ENCODE peak calls at places on chromosomes 6 and 20, in six cellular contexts. One of them, this sample, is unnamed.

GRCh38 chr20:64238115-64238825 is 17.3 kb upstream of the PCMTD2 start:
- DNase-seq in neural progenitor cell: no peak
- DNase-seq in pancreas: no peak
- DNase-seq in MM.1S: no peak
- DNase-seq in H1: no peak
- DNase-seq in heart right ventricle: no peak
- DNase-seq in this sample: peak; percentile 32

GRCh38 chr6:54441687-54442248 is 133.5 kb downstream of the TINAG start:
- DNase-seq in pancreas: no peak
- DNase-seq in H1: no peak
- DNase-seq in neural progenitor cell: no peak
- DNase-seq in heart right ventricle: no peak
- DNase-seq in MM.1S: no peak
- DNase-seq in this sample: peak; percentile 15

GRCh38 chr6:36504982-36505381 is 42.3 kb downstream of the STK38 start:
- DNase-seq in neural progenitor cell: no peak
- DNase-seq in heart right ventricle: no peak
- DNase-seq in MM.1S: no peak
- DNase-seq in pancreas: no peak
- DNase-seq in H1: no peak
- DNase-seq in this sample: no peak

GRCh38 chr6:122438975-122439374 is 32.6 kb downstream of the SERINC1 start:
- DNase-seq in pancreas: no peak
- DNase-seq in heart right ventricle: no peak
- DNase-seq in MM.1S: no peak
- DNase-seq in neural progenitor cell: no peak
- DNase-seq in H1: no peak
- DNase-seq in this sample: no peak

GRCh38 chr6:159646731-159647130 is 46.3 kb downstream of the SOD2 start:
- DNase-seq in MM.1S: peak; percentile 5
- DNase-seq in pancreas: no peak
- DNase-seq in heart right ventricle: no peak
- DNase-seq in H1: no peak
- DNase-seq in neural progenitor cell: no peak
- DNase-seq in this sample: no peak

GRCh38 chr20:50353289-50353961 is 156.8 kb upstream of the PTPN1 start:
- DNase-seq in pancreas: no peak
- DNase-seq in H1: no peak
- DNase-seq in neural progenitor cell: no peak
- DNase-seq in heart right ventricle: no peak
- DNase-seq in MM.1S: no peak
- DNase-seq in this sample: no peak

GRCh38 chr6:93784794-93785757 is 365.7 kb upstream of the EPHA7 start:
- DNase-seq in heart right ventricle: no peak
- DNase-seq in MM.1S: no peak
- DNase-seq in pancreas: no peak
- DNase-seq in H1: no peak
- DNase-seq in neural progenitor cell: peak; percentile 27
- DNase-seq in this sample: no peak

GRCh38 chr6:154474636-154475428 is 35.7 kb downstream of the CNKSR3 start:
- DNase-seq in pancreas: no peak
- DNase-seq in heart right ventricle: no peak
- DNase-seq in neural progenitor cell: no peak
- DNase-seq in MM.1S: no peak
- DNase-seq in H1: no peak
- DNase-seq in this sample: no peak

GRCh38 chr6:43772571-43773049 is 2.6 kb downstream of the VEGFA start:
- DNase-seq in heart right ventricle: peak; percentile 55
- DNase-seq in MM.1S: peak; percentile 35
- DNase-seq in neural progenitor cell: peak; percentile 80
- DNase-seq in pancreas: no peak
- DNase-seq in H1: no peak
- DNase-seq in this sample: no peak

GRCh38 chr6:118152524-118152923 is 245.5 kb downstream of the SLC35F1 start:
- DNase-seq in MM.1S: no peak
- DNase-seq in heart right ventricle: no peak
- DNase-seq in neural progenitor cell: no peak
- DNase-seq in H1: no peak
- DNase-seq in pancreas: no peak
- DNase-seq in this sample: no peak

GRCh38 chr6:109718991-109719390 is 27.9 kb downstream of the FIG4 start:
- DNase-seq in MM.1S: no peak
- DNase-seq in pancreas: no peak
- DNase-seq in neural progenitor cell: no peak
- DNase-seq in heart right ventricle: no peak
- DNase-seq in H1: no peak
- DNase-seq in this sample: no peak

GRCh38 chr6:37507690-37508421 is 8.2 kb upstream of the CCDC167 start:
- DNase-seq in MM.1S: peak; percentile 44
- DNase-seq in neural progenitor cell: no peak
- DNase-seq in pancreas: no peak
- DNase-seq in H1: no peak
- DNase-seq in heart right ventricle: no peak
- DNase-seq in this sample: no peak

GRCh38 chr6:119544325-119545150 is 195.0 kb upstream of the MAN1A1 start:
- DNase-seq in pancreas: no peak
- DNase-seq in heart right ventricle: no peak
- DNase-seq in H1: no peak
- DNase-seq in MM.1S: no peak
- DNase-seq in neural progenitor cell: no peak
- DNase-seq in this sample: no peak

GRCh38 chr6:119541132-119541905 is 191.8 kb upstream of the MAN1A1 start:
- DNase-seq in neural progenitor cell: no peak
- DNase-seq in MM.1S: no peak
- DNase-seq in H1: no peak
- DNase-seq in pancreas: no peak
- DNase-seq in heart right ventricle: no peak
- DNase-seq in this sample: no peak

GRCh38 chr6:119543332-119543731 is 193.8 kb upstream of the MAN1A1 start:
- DNase-seq in MM.1S: no peak
- DNase-seq in H1: no peak
- DNase-seq in pancreas: no peak
- DNase-seq in neural progenitor cell: no peak
- DNase-seq in heart right ventricle: no peak
- DNase-seq in this sample: no peak

GRCh38 chr6:119540417-119540816 is 190.9 kb upstream of the MAN1A1 start:
- DNase-seq in pancreas: no peak
- DNase-seq in H1: no peak
- DNase-seq in heart right ventricle: no peak
- DNase-seq in MM.1S: no peak
- DNase-seq in neural progenitor cell: no peak
- DNase-seq in this sample: no peak

GRCh38 chr6:119542037-119542436 is 192.5 kb upstream of the MAN1A1 start:
- DNase-seq in MM.1S: no peak
- DNase-seq in H1: no peak
- DNase-seq in neural progenitor cell: no peak
- DNase-seq in heart right ventricle: no peak
- DNase-seq in pancreas: no peak
- DNase-seq in this sample: no peak
- H3K27ac ChIP-seq in MM.1S: no peak overlapping the region
- H3K27ac ChIP-seq in H1: no peak overlapping the region
- H3K27ac ChIP-seq in neural progenitor cell: no peak overlapping the region
- H3K27ac ChIP-seq in heart right ventricle: no peak overlapping the region
- H3K27ac ChIP-seq in pancreas: no peak overlapping the region
- H3K27ac ChIP-seq in this sample: no peak overlapping the region

GRCh38 chr20:62800314-62801259 is 4.0 kb upstream of the OGFR start:
- DNase-seq in heart right ventricle: no peak
- DNase-seq in pancreas: no peak
- DNase-seq in neural progenitor cell: no peak
- DNase-seq in H1: no peak
- DNase-seq in MM.1S: no peak
- DNase-seq in this sample: no peak
- H3K4me3 ChIP-seq in heart right ventricle: no peak overlapping the region
- H3K4me3 ChIP-seq in pancreas: no peak overlapping the region
- H3K4me3 ChIP-seq in neural progenitor cell: no peak overlapping the region
- H3K4me3 ChIP-seq in H1: no peak overlapping the region
- H3K4me3 ChIP-seq in MM.1S: no peak overlapping the region
- H3K4me3 ChIP-seq in this sample: no peak overlapping the region

DNA sequence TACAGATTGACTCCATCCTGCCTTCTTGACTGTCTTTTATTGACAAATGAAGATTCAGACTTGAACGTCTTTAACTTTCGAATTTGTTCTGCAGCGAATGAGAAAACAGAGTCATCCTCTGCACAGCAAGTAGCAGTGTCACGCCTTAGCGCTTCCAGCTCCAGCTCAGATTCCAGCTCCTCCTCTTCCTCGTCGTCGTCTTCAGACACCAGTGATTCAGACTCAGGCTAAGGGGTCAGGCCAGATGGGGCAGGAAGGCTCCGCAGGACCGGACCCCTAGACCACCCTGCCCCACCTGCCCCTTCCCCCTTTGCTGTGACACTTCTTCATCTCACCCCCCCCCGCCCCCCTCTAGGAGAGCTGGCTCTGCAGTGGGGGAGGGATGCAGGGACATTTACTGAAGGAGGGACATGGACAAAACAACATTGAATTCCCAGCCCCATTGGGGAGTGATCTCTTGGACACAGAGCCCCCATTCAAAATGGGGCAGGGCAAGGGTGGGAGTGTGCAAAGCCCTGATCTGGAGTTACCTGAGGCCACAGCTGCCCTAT is 12.2 kb downstream of the BRD2 start:
- DNase-seq in MM.1S: no peak
- DNase-seq in pancreas: no peak
- DNase-seq in heart right ventricle: no peak
- DNase-seq in neural progenitor cell: no peak
- DNase-seq in H1: no peak
- DNase-seq in this sample: no peak
- H3K27ac ChIP-seq in MM.1S: no peak overlapping the region
- H3K27ac ChIP-seq in pancreas: no peak overlapping the region
- H3K27ac ChIP-seq in heart right ventricle: no peak overlapping the region
- H3K27ac ChIP-seq in neural progenitor cell: no peak overlapping the region
- H3K27ac ChIP-seq in H1: no peak overlapping the region
- H3K27ac ChIP-seq in this sample: peak overlapping the region; percentile 32

GRCh38 chr6:135937126-135937525 is 85.6 kb downstream of the PDE7B start:
- DNase-seq in MM.1S: no peak
- DNase-seq in pancreas: no peak
- DNase-seq in neural progenitor cell: no peak
- DNase-seq in heart right ventricle: no peak
- DNase-seq in H1: no peak
- DNase-seq in this sample: no peak

GRCh38 chr6:135936606-135937005 is 85.1 kb downstream of the PDE7B start:
- DNase-seq in heart right ventricle: no peak
- DNase-seq in MM.1S: no peak
- DNase-seq in H1: no peak
- DNase-seq in pancreas: no peak
- DNase-seq in neural progenitor cell: no peak
- DNase-seq in this sample: no peak

GRCh38 chr6:135935951-135936601 is 84.6 kb downstream of the PDE7B start:
- DNase-seq in H1: no peak
- DNase-seq in MM.1S: no peak
- DNase-seq in neural progenitor cell: no peak
- DNase-seq in pancreas: no peak
- DNase-seq in heart right ventricle: no peak
- DNase-seq in this sample: no peak

DNA sequence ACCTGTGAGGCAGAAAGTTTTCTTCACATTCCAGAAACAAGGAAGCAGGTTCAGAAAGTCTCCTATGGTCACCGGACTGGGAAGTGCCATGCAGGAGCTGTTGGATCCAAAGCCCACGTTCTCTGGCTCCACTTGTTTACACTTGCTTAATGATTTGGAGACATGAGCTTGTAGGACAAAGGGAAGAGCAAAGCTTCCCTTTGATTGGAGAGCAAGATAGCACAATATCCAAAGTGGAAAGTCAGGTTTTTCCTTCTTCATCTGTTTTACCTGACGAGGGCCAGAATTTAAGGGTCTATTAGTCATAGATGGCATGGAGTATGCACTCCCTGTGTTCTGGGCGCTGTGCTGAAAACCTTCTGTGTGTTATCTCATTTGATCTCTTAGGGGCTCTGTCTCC is 81.2 kb downstream of the PDE7B start:
- DNase-seq in H1: no peak
- DNase-seq in MM.1S: no peak
- DNase-seq in pancreas: no peak
- DNase-seq in neural progenitor cell: no peak
- DNase-seq in heart right ventricle: no peak
- DNase-seq in this sample: no peak
- H3K4me3 ChIP-seq in H1: no peak overlapping the region
- H3K4me3 ChIP-seq in MM.1S: no peak overlapping the region
- H3K4me3 ChIP-seq in pancreas: no peak overlapping the region
- H3K4me3 ChIP-seq in neural progenitor cell: no peak overlapping the region
- H3K4me3 ChIP-seq in heart right ventricle: no peak overlapping the region
- H3K4me3 ChIP-seq in this sample: no peak overlapping the region

GRCh38 chr6:12288211-12288618 is 1.9 kb upstream of the EDN1 start:
- DNase-seq in pancreas: peak; percentile 64
- DNase-seq in MM.1S: no peak
- DNase-seq in neural progenitor cell: no peak
- DNase-seq in heart right ventricle: no peak
- DNase-seq in H1: no peak
- DNase-seq in this sample: no peak
- H3K27ac ChIP-seq in pancreas: peak overlapping the region; percentile 68
- H3K27ac ChIP-seq in MM.1S: no peak overlapping the region
- H3K27ac ChIP-seq in neural progenitor cell: no peak overlapping the region
- H3K27ac ChIP-seq in heart right ventricle: no peak overlapping the region
- H3K27ac ChIP-seq in H1: no peak overlapping the region
- H3K27ac ChIP-seq in this sample: no peak overlapping the region

GRCh38 chr20:23655551-23656211 is 17.9 kb upstream of the CST3 start:
- DNase-seq in pancreas: no peak
- DNase-seq in neural progenitor cell: no peak
- DNase-seq in H1: no peak
- DNase-seq in MM.1S: no peak
- DNase-seq in heart right ventricle: peak; percentile 70
- DNase-seq in this sample: peak; percentile 80
- H3K4me3 ChIP-seq in pancreas: no peak overlapping the region
- H3K4me3 ChIP-seq in neural progenitor cell: no peak overlapping the region
- H3K4me3 ChIP-seq in H1: no peak overlapping the region
- H3K4me3 ChIP-seq in MM.1S: no peak overlapping the region
- H3K4me3 ChIP-seq in heart right ventricle: no peak overlapping the region
- H3K4me3 ChIP-seq in this sample: peak overlapping the region; percentile 36

GRCh38 chr20:41135888-41136243 is 1.5 kb upstream of the PLCG1 start:
- DNase-seq in pancreas: no peak
- DNase-seq in neural progenitor cell: no peak
- DNase-seq in MM.1S: no peak
- DNase-seq in heart right ventricle: no peak
- DNase-seq in H1: no peak
- DNase-seq in this sample: no peak
- H3K27ac ChIP-seq in pancreas: no peak overlapping the region
- H3K27ac ChIP-seq in neural progenitor cell: no peak overlapping the region
- H3K27ac ChIP-seq in MM.1S: no peak overlapping the region
- H3K27ac ChIP-seq in heart right ventricle: peak overlapping the region; percentile 90
- H3K27ac ChIP-seq in H1: no peak overlapping the region
- H3K27ac ChIP-seq in this sample: no peak overlapping the region

GRCh38 chr6:16302721-16303552 is 64.5 kb downstream of the GMPR start:
- DNase-seq in heart right ventricle: no peak
- DNase-seq in MM.1S: no peak
- DNase-seq in neural progenitor cell: peak; percentile 39
- DNase-seq in pancreas: no peak
- DNase-seq in H1: no peak
- DNase-seq in this sample: no peak
- H3K4me3 ChIP-seq in heart right ventricle: no peak overlapping the region
- H3K4me3 ChIP-seq in MM.1S: no peak overlapping the region
- H3K4me3 ChIP-seq in neural progenitor cell: no peak overlapping the region
- H3K4me3 ChIP-seq in pancreas: no peak overlapping the region
- H3K4me3 ChIP-seq in H1: no peak overlapping the region
- H3K4me3 ChIP-seq in this sample: no peak overlapping the region